ENCODE peak calls at places on chromosomes 5 and 9, in four cellular contexts. I is lower lobe of right lung, A is neural crest cell, L is mammary epithelial cell. Z is an unnamed sample.

GRCh38 chr5:163867738-163868137 is 362.3 kb downstream of the MAT2B start:
- DNase-seq in I (no peak), A (no peak), L (no peak), Z (no peak)

GRCh38 chr5:6193315-6193714 is 185.0 kb downstream of the MED10 start:
- DNase-seq in I (no peak), A (no peak), L (no peak), Z (no peak)

GRCh38 chr5:77560677-77561263 is 68.7 kb upstream of the WDR41 start:
- DNase-seq in I (no peak), A (no peak), L (peak; percentile 34), Z (no peak)

GRCh38 chr5:171715551-171715950 is 70.1 kb upstream of the SMIM23 start:
- DNase-seq in I (no peak), A (no peak), L (no peak), Z (no peak)

GRCh38 chr9:130172858-130173461 is 756 bp downstream of the NCS1 start:
- DNase-seq in I (no peak), A (no peak), L (no peak), Z (peak; percentile 82)

GRCh38 chr5:14925326-14925725 is 53.7 kb upstream of the ANKH start:
- DNase-seq in I (no peak), A (no peak), L (no peak), Z (no peak)

GRCh38 chr5:151038801-151039238 is 18.4 kb downstream of the GPX3 start:
- DNase-seq in I (no peak), A (no peak), L (peak; percentile 68), Z (peak; percentile 58)

GRCh38 chr9:81906656-81907055 is 21.6 kb upstream of the SPATA31D4 start:
- DNase-seq in I (no peak), A (no peak), L (peak; percentile 40), Z (no peak)

GRCh38 chr5:159049844-159050318 is 49.8 kb downstream of the EBF1 start:
- DNase-seq in I (no peak), A (no peak), L (no peak), Z (no peak)

GRCh38 chr5:175700991-175701390 is 43.1 kb downstream of the HRH2 start:
- DNase-seq in I (no peak), A (no peak), L (no peak), Z (no peak)

GRCh38 chr5:100709771-100710170 is 174.6 kb downstream of the FAM174A start:
- DNase-seq in I (no peak), A (no peak), L (no peak), Z (no peak)

GRCh38 chr5:100708625-100709171 is 173.5 kb downstream of the FAM174A start:
- DNase-seq in I (no peak), A (no peak), L (no peak), Z (no peak)

DNA sequence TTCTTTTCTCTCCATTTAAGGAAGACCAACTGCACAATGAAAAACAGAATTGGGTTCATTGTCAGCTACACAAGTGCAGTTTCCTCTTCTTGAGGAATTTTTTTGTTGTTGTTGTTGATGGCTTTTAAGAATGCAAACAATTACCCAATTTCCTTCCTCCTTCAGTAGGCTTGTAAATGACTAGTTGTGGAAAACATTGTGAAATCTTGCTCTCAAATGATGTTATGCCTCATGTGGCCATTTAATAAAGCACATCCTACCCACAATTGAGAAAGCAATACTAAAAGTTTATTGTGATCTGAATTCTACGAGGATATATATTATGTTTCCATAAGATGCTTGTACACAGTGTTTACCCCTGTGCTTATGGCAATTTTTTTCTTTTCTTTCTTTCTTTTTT is 171.6 kb downstream of the FAM174A start:
- DNase-seq in I (no peak), A (no peak), L (peak; percentile 7), Z (no peak)
- TF ChIP-seq CTCF in I (peak; percentile 26), A (peak; percentile 51), L (peak; percentile 35), Z (peak; percentile 53)

GRCh38 chr9:903886-904285 is 62.4 kb downstream of the DMRT1 start:
- DNase-seq in I (no peak), A (no peak), L (no peak), Z (no peak)
- TF ChIP-seq CTCF in I (no peak), A (no peak), L (no peak), Z (no peak)

GRCh38 chr5:132746592-132747063 is 598 bp upstream of the CCNI2 start:
- DNase-seq in I (no peak), A (no peak), L (no peak), Z (no peak)
- TF ChIP-seq CTCF in I (no peak), A (peak; percentile 55), L (peak; percentile 17), Z (no peak)

DNA sequence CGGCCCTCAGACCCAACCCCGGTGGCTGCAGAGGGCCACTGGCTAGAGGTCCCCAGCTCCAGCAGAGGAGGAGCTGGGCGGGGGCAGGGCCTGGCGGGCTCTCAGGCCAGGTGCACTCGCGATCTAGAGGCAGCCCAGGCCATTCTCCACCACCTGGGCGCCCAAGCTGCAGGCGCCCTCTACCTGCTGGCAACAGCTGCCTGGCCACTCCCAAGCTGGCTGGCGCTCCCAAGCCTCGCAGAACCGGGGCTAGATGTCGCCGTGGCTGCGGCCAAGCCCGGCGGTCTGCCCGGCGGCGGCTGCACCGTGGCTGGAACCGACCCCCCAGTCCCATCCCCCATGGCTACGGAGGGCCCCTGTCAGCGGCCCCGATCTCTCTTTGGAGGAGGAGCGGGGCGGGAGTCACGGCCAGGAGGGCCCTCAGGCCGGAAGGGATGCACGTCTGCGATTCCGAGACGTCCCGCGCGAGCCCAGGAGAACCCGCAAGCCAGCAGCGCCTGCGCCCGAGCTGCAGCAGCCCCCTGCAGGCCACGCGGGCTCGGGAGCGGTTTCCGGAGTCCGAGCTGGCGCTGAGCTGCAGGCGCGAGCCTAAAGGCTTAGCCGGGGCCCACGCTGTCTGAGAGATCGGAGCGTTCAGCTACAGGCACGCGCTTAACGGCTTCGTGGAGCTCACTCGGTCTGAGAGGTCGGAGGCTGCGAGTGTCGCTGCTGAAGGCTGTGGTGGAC is 44.3 kb upstream of the BICD2 start:
- DNase-seq in I (peak; percentile 80), A (peak; percentile 76), L (peak; percentile 89), Z (peak; percentile 94)
- TF ChIP-seq CTCF in I (no peak), A (peak; percentile 53), L (peak; percentile 8), Z (peak; percentile 70)

Z was measured in chondrocyte.